ENCODE peak calls at places on chromosomes 16 and 17, in four cellular contexts. A is stimulated activated CD4-positive, alpha-beta T cell treated with anti-CD3 and anti-CD28 coated beads, Interleukin-2, amount 100 ng/mL, for 48 hours; C is stimulated activated naive B cell treated with anti-CD40 and anti-IgM and Interleukin-4, amounts not matched to agents 10 μg/mL and 1 μg/mL and 100 μg/mL, for 72 hours; U is A172. Q is an unnamed sample.

GRCh38 chr16:56896244-56896643 is 31.2 kb downstream of the SLC12A3 start:
- DNase-seq in C (no peak), A (no peak), U (no peak), Q (no peak)

GRCh38 chr17:18248300-18248731 is 10.2 kb downstream of the FLII start:
- DNase-seq in U (peak; percentile 71), A (peak; percentile 51), C (peak; percentile 40), Q (peak; percentile 58)

GRCh38 chr17:7021993-7022778 is 664 bp upstream of the BCL6B start:
- DNase-seq in U (no peak), A (peak; percentile 78), C (peak; percentile 82), Q (no peak)

GRCh38 chr17:57750930-57751329 is 5.8 kb upstream of the CCDC182 start:
- DNase-seq in A (no peak), C (no peak), U (no peak), Q (no peak)

GRCh38 chr17:67490471-67490870 is 113.4 kb downstream of the PITPNC1 start:
- DNase-seq in C (no peak), U (no peak), A (no peak), Q (no peak)

GRCh38 chr17:13518271-13519000 is 83.3 kb downstream of the HS3ST3A1 start:
- DNase-seq in A (no peak), C (no peak), U (peak; percentile 43), Q (no peak)

GRCh38 chr16:11256657-11257130 is 690 bp upstream of the SOCS1 start:
- DNase-seq in C (peak; percentile 87), A (peak; percentile 57), U (peak; percentile 56), Q (peak; percentile 46)

GRCh38 chr16:78816499-78817441 is 717.3 kb downstream of the WWOX start:
- DNase-seq in U (no peak), C (no peak), A (no peak), Q (peak; percentile 5)

GRCh38 chr17:3665834-3666233 is 2.5 kb downstream of the TAX1BP3 start:
- DNase-seq in A (no peak), U (no peak), C (no peak), Q (no peak)

GRCh38 chr16:56269824-56270684 is 78.8 kb downstream of the GNAO1 start:
- DNase-seq in U (peak; percentile 11), A (no peak), C (no peak), Q (no peak)

GRCh38 chr16:9134306-9134705 is 42.9 kb downstream of the HAPSTR1 start:
- DNase-seq in U (no peak), A (no peak), C (no peak), Q (no peak)

GRCh38 chr16:28974007-28974436 is 556 bp upstream of the SPNS1 start:
- DNase-seq in U (peak; percentile 76), A (peak; percentile 38), C (peak; percentile 14), Q (peak; percentile 54)

GRCh38 chr17:73342057-73342522 is 30.3 kb upstream of the CDC42EP4 start:
- DNase-seq in C (no peak), U (peak; percentile 96), A (no peak), Q (peak; percentile 97)

GRCh38 chr17:44786551-44787081 is 27.8 kb downstream of the ADAM11 start:
- DNase-seq in U (no peak), A (no peak), C (no peak), Q (no peak)

GRCh38 chr16:72877374-72878028 is 170.4 kb downstream of the ZFHX3 start:
- DNase-seq in C (no peak), A (no peak), U (peak; percentile 94), Q (peak; percentile 69)

GRCh38 chr17:27530791-27531391 is 74.6 kb downstream of the KSR1 start:
- DNase-seq in C (peak; percentile 16), U (no peak), A (no peak), Q (no peak)

GRCh38 chr17:76027159-76027839 is at the start of gene EVPL:
- DNase-seq in C (no peak), A (no peak), U (no peak), Q (peak; percentile 79)

GRCh38 chr16:361341-361871 is 8.9 kb upstream of the AXIN1 start:
- DNase-seq in C (no peak), A (no peak), U (no peak), Q (no peak)

GRCh38 chr17:44689492-44690217 is at the start of gene CCDC43:
- DNase-seq in C (peak; percentile 90), A (peak; percentile 92), U (peak; percentile 86), Q (peak; percentile 96)

Q was measured in NCI-H226.